ENCODE peak calls at places on chromosome 10, in nine cellular contexts. One of them, this sample, is unnamed.

GRCh38 chr10:125101049-125101448 is 59.3 kb downstream of the CTBP2 start:
- DNase-seq in progenitor cell of endocrine pancreas: no peak
- DNase-seq in transverse colon: no peak
- DNase-seq in mucosa of descending colon: no peak
- DNase-seq in hepatocyte: no peak
- DNase-seq in brain microvascular endothelial cell: no peak
- DNase-seq in BE2C: no peak
- DNase-seq in testis: no peak
- DNase-seq in ovary: no peak
- DNase-seq in this sample: no peak

GRCh38 chr10:60456053-60456452 is 66.4 kb upstream of the ANK3 start:
- DNase-seq in progenitor cell of endocrine pancreas: no peak
- DNase-seq in brain microvascular endothelial cell: no peak
- DNase-seq in hepatocyte: no peak
- DNase-seq in testis: no peak
- DNase-seq in mucosa of descending colon: no peak
- DNase-seq in transverse colon: no peak
- DNase-seq in ovary: no peak
- DNase-seq in BE2C: no peak
- DNase-seq in this sample: no peak

GRCh38 chr10:60203993-60204618 is 185.6 kb downstream of the ANK3 start:
- DNase-seq in ovary: no peak
- DNase-seq in BE2C: no peak
- DNase-seq in progenitor cell of endocrine pancreas: no peak
- DNase-seq in testis: no peak
- DNase-seq in transverse colon: no peak
- DNase-seq in hepatocyte: peak; percentile 60
- DNase-seq in mucosa of descending colon: peak; percentile 40
- DNase-seq in brain microvascular endothelial cell: peak; percentile 17
- DNase-seq in this sample: no peak

GRCh38 chr10:5094265-5095205 is at the start of gene AKR1C3:
- DNase-seq in hepatocyte: peak; percentile 54
- DNase-seq in testis: no peak
- DNase-seq in transverse colon: no peak
- DNase-seq in brain microvascular endothelial cell: peak; percentile 29
- DNase-seq in mucosa of descending colon: peak; percentile 29
- DNase-seq in progenitor cell of endocrine pancreas: no peak
- DNase-seq in BE2C: no peak
- DNase-seq in ovary: no peak
- DNase-seq in this sample: no peak

GRCh38 chr10:92222603-92223275 is 68.1 kb downstream of the CPEB3 start:
- DNase-seq in ovary: no peak
- DNase-seq in transverse colon: no peak
- DNase-seq in progenitor cell of endocrine pancreas: no peak
- DNase-seq in brain microvascular endothelial cell: peak; percentile 22
- DNase-seq in hepatocyte: no peak
- DNase-seq in mucosa of descending colon: no peak
- DNase-seq in testis: no peak
- DNase-seq in BE2C: no peak
- DNase-seq in this sample: no peak

GRCh38 chr10:1938317-1938716 is 201.0 kb upstream of the ADARB2 start:
- DNase-seq in testis: no peak
- DNase-seq in brain microvascular endothelial cell: no peak
- DNase-seq in mucosa of descending colon: no peak
- DNase-seq in transverse colon: no peak
- DNase-seq in hepatocyte: no peak
- DNase-seq in BE2C: no peak
- DNase-seq in ovary: no peak
- DNase-seq in progenitor cell of endocrine pancreas: no peak
- DNase-seq in this sample: no peak

GRCh38 chr10:1274098-1274745 is 218.0 kb downstream of the WDR37 start:
- DNase-seq in ovary: no peak
- DNase-seq in brain microvascular endothelial cell: peak; percentile 10
- DNase-seq in transverse colon: no peak
- DNase-seq in hepatocyte: no peak
- DNase-seq in mucosa of descending colon: no peak
- DNase-seq in progenitor cell of endocrine pancreas: no peak
- DNase-seq in BE2C: no peak
- DNase-seq in testis: peak; percentile 67
- DNase-seq in this sample: no peak

GRCh38 chr10:8349610-8350249 is 295.2 kb downstream of the GATA3 start:
- DNase-seq in BE2C: no peak
- DNase-seq in hepatocyte: peak; percentile 11
- DNase-seq in testis: no peak
- DNase-seq in transverse colon: no peak
- DNase-seq in progenitor cell of endocrine pancreas: no peak
- DNase-seq in ovary: no peak
- DNase-seq in mucosa of descending colon: no peak
- DNase-seq in brain microvascular endothelial cell: no peak
- DNase-seq in this sample: no peak

GRCh38 chr10:5906651-5907050 is 16.6 kb downstream of the FBH1 start:
- DNase-seq in ovary: no peak
- DNase-seq in mucosa of descending colon: no peak
- DNase-seq in progenitor cell of endocrine pancreas: no peak
- DNase-seq in BE2C: no peak
- DNase-seq in hepatocyte: no peak
- DNase-seq in transverse colon: no peak
- DNase-seq in testis: no peak
- DNase-seq in brain microvascular endothelial cell: no peak
- DNase-seq in this sample: no peak

GRCh38 chr10:51960494-51960895 is 261.1 kb upstream of the CSTF2T start:
- DNase-seq in brain microvascular endothelial cell: peak; percentile 42
- DNase-seq in ovary: no peak
- DNase-seq in hepatocyte: peak; percentile 76
- DNase-seq in BE2C: no peak
- DNase-seq in transverse colon: no peak
- DNase-seq in mucosa of descending colon: peak; percentile 35
- DNase-seq in testis: no peak
- DNase-seq in progenitor cell of endocrine pancreas: no peak
- DNase-seq in this sample: no peak

GRCh38 chr10:43253461-43254198 is 13.2 kb downstream of the RASGEF1A start:
- DNase-seq in mucosa of descending colon: no peak
- DNase-seq in progenitor cell of endocrine pancreas: peak; percentile 8
- DNase-seq in BE2C: no peak
- DNase-seq in testis: peak; percentile 1
- DNase-seq in ovary: no peak
- DNase-seq in transverse colon: no peak
- DNase-seq in brain microvascular endothelial cell: no peak
- DNase-seq in hepatocyte: no peak
- DNase-seq in this sample: peak; percentile 28

GRCh38 chr10:114697061-114697598 is 39.1 kb upstream of the ABLIM1 start:
- DNase-seq in transverse colon: no peak
- DNase-seq in mucosa of descending colon: no peak
- DNase-seq in hepatocyte: no peak
- DNase-seq in BE2C: no peak
- DNase-seq in progenitor cell of endocrine pancreas: no peak
- DNase-seq in brain microvascular endothelial cell: no peak
- DNase-seq in testis: no peak
- DNase-seq in ovary: no peak
- DNase-seq in this sample: no peak

GRCh38 chr10:5620966-5621365 is 45.4 kb downstream of the ASB13 start:
- DNase-seq in mucosa of descending colon: no peak
- DNase-seq in brain microvascular endothelial cell: no peak
- DNase-seq in hepatocyte: no peak
- DNase-seq in transverse colon: no peak
- DNase-seq in testis: no peak
- DNase-seq in ovary: peak; percentile 52
- DNase-seq in BE2C: no peak
- DNase-seq in progenitor cell of endocrine pancreas: no peak
- DNase-seq in this sample: no peak

GRCh38 chr10:18610517-18610916 is 40.9 kb downstream of the NSUN6 start:
- DNase-seq in mucosa of descending colon: peak; percentile 35
- DNase-seq in transverse colon: peak; percentile 35
- DNase-seq in hepatocyte: peak; percentile 82
- DNase-seq in testis: no peak
- DNase-seq in BE2C: peak; percentile 19
- DNase-seq in brain microvascular endothelial cell: peak; percentile 93
- DNase-seq in progenitor cell of endocrine pancreas: no peak
- DNase-seq in ovary: no peak
- DNase-seq in this sample: no peak

GRCh38 chr10:96416643-96417042 is 57.8 kb upstream of the OPALIN start:
- DNase-seq in BE2C: no peak
- DNase-seq in mucosa of descending colon: peak; percentile 40
- DNase-seq in brain microvascular endothelial cell: no peak
- DNase-seq in testis: peak; percentile 65
- DNase-seq in progenitor cell of endocrine pancreas: no peak
- DNase-seq in transverse colon: peak; percentile 36
- DNase-seq in hepatocyte: peak; percentile 65
- DNase-seq in ovary: no peak
- DNase-seq in this sample: no peak

DNA sequence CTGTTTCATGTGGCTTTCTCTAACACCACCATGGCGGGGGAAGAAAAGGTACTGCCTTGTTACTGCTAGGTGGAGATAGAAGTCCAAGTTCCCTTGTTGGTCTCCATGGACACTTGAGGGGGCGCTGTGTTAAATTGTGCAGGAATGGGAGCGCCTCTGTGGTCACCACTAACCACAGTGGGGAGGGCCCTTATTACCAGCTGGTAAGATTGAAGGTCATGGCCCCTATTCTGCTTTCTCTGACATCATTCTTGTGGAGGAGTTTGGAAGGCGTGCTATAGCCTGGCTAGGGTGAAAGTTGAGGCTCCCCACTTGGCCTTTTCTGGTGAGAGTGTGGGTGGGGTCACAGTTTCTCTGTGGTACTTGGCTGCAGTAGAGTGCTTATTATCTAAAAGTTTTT is 14.9 kb upstream of the MXI1 start:
- DNase-seq in hepatocyte: no peak
- DNase-seq in mucosa of descending colon: no peak
- DNase-seq in BE2C: no peak
- DNase-seq in ovary: no peak
- DNase-seq in testis: no peak
- DNase-seq in progenitor cell of endocrine pancreas: no peak
- DNase-seq in transverse colon: no peak
- DNase-seq in brain microvascular endothelial cell: no peak
- DNase-seq in this sample: no peak
- TF ChIP-seq CTCF in hepatocyte: no peak
- TF ChIP-seq CTCF in mucosa of descending colon: no peak
- TF ChIP-seq CTCF in BE2C: no peak
- TF ChIP-seq CTCF in ovary: no peak
- TF ChIP-seq CTCF in testis: no peak
- TF ChIP-seq CTCF in progenitor cell of endocrine pancreas: no peak
- TF ChIP-seq CTCF in transverse colon: no peak
- TF ChIP-seq CTCF in brain microvascular endothelial cell: peak; percentile 34
- TF ChIP-seq CTCF in this sample: no peak

DNA sequence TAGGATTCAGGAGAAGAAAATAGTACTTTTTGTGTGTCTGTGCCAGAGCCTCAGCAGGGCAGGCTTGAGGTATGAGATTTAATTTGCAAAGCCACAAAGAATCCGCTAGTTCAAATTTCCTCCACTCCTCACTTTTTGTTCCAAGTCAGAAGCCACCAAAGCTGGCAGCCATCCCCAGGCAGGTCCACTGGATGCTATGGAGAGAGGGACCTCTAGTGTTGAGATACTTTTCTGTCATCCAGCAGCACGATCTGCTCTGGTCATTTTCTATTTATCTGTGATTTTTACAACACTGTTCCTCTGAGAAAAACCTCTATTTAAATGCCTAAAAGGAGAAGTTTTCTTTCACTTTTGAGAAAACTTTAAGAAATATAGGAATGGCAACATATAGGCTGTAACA is 147.9 kb upstream of the FRMD4A start:
- DNase-seq in hepatocyte: peak; percentile 71
- DNase-seq in testis: peak; percentile 78
- DNase-seq in mucosa of descending colon: peak; percentile 41
- DNase-seq in BE2C: peak; percentile 19
- DNase-seq in brain microvascular endothelial cell: peak; percentile 85
- DNase-seq in ovary: peak; percentile 55
- DNase-seq in progenitor cell of endocrine pancreas: no peak
- DNase-seq in transverse colon: no peak
- DNase-seq in this sample: no peak
- TF ChIP-seq CTCF in hepatocyte: peak; percentile 65
- TF ChIP-seq CTCF in testis: peak; percentile 37
- TF ChIP-seq CTCF in mucosa of descending colon: no peak
- TF ChIP-seq CTCF in BE2C: peak; percentile 55
- TF ChIP-seq CTCF in brain microvascular endothelial cell: peak; percentile 82
- TF ChIP-seq CTCF in ovary: no peak
- TF ChIP-seq CTCF in progenitor cell of endocrine pancreas: peak; percentile 76
- TF ChIP-seq CTCF in transverse colon: no peak
- TF ChIP-seq CTCF in this sample: no peak

GRCh38 chr10:34079702-34080484 is 735.2 kb downstream of the PARD3 start:
- DNase-seq in transverse colon: no peak
- DNase-seq in progenitor cell of endocrine pancreas: no peak
- DNase-seq in ovary: no peak
- DNase-seq in BE2C: no peak
- DNase-seq in hepatocyte: no peak
- DNase-seq in brain microvascular endothelial cell: no peak
- DNase-seq in mucosa of descending colon: no peak
- DNase-seq in testis: no peak
- DNase-seq in this sample: no peak

GRCh38 chr10:34075269-34075926 is 739.7 kb downstream of the PARD3 start:
- DNase-seq in brain microvascular endothelial cell: no peak
- DNase-seq in transverse colon: no peak
- DNase-seq in mucosa of descending colon: no peak
- DNase-seq in BE2C: no peak
- DNase-seq in ovary: peak; percentile 49
- DNase-seq in progenitor cell of endocrine pancreas: no peak
- DNase-seq in testis: peak; percentile 56
- DNase-seq in hepatocyte: no peak
- DNase-seq in this sample: no peak

GRCh38 chr10:34076443-34076842 is 738.7 kb downstream of the PARD3 start:
- DNase-seq in BE2C: no peak
- DNase-seq in testis: no peak
- DNase-seq in progenitor cell of endocrine pancreas: no peak
- DNase-seq in brain microvascular endothelial cell: no peak
- DNase-seq in transverse colon: no peak
- DNase-seq in hepatocyte: no peak
- DNase-seq in ovary: no peak
- DNase-seq in mucosa of descending colon: no peak
- DNase-seq in this sample: no peak

GRCh38 chr10:34078798-34079470 is 736.2 kb downstream of the PARD3 start:
- DNase-seq in BE2C: no peak
- DNase-seq in hepatocyte: no peak
- DNase-seq in ovary: peak; percentile 85
- DNase-seq in transverse colon: no peak
- DNase-seq in mucosa of descending colon: no peak
- DNase-seq in progenitor cell of endocrine pancreas: no peak
- DNase-seq in brain microvascular endothelial cell: peak; percentile 35
- DNase-seq in testis: peak; percentile 73
- DNase-seq in this sample: no peak

DNA sequence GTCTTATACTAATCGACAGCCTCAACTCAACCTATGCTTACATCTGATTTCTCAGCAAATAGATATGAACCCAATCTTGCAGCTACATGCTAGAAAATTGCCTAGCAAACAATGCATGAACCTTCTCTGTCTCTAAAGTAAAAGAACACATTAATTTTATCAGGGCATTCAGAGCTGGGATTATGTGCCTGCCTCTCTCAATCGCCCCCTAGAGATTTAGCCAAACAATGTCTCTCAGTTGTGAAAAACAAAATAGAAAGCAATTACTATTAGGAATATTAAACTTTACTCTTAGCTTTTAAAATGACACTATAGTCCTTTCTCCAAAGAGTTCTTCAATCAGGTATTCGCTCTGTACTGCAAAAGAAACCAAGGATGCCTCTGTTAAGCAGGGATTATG is 737.1 kb downstream of the PARD3 start:
- DNase-seq in BE2C: no peak
- DNase-seq in hepatocyte: no peak
- DNase-seq in transverse colon: no peak
- DNase-seq in testis: no peak
- DNase-seq in brain microvascular endothelial cell: no peak
- DNase-seq in mucosa of descending colon: no peak
- DNase-seq in progenitor cell of endocrine pancreas: no peak
- DNase-seq in ovary: no peak
- DNase-seq in this sample: no peak
- TF ChIP-seq CTCF in BE2C: peak; percentile 30
- TF ChIP-seq CTCF in hepatocyte: no peak
- TF ChIP-seq CTCF in transverse colon: no peak
- TF ChIP-seq CTCF in testis: no peak
- TF ChIP-seq CTCF in brain microvascular endothelial cell: peak; percentile 41
- TF ChIP-seq CTCF in mucosa of descending colon: no peak
- TF ChIP-seq CTCF in progenitor cell of endocrine pancreas: no peak
- TF ChIP-seq CTCF in ovary: no peak
- TF ChIP-seq CTCF in this sample: no peak

GRCh38 chr10:101228682-101229274 is 485 bp downstream of the LBX1 start:
- DNase-seq in mucosa of descending colon: no peak
- DNase-seq in ovary: no peak
- DNase-seq in testis: no peak
- DNase-seq in brain microvascular endothelial cell: no peak
- DNase-seq in hepatocyte: no peak
- DNase-seq in transverse colon: no peak
- DNase-seq in progenitor cell of endocrine pancreas: no peak
- DNase-seq in BE2C: no peak
- DNase-seq in this sample: no peak
- TF ChIP-seq CTCF in mucosa of descending colon: no peak
- TF ChIP-seq CTCF in ovary: no peak
- TF ChIP-seq CTCF in testis: no peak
- TF ChIP-seq CTCF in brain microvascular endothelial cell: no peak
- TF ChIP-seq CTCF in hepatocyte: no peak
- TF ChIP-seq CTCF in transverse colon: no peak
- TF ChIP-seq CTCF in progenitor cell of endocrine pancreas: peak; percentile 20
- TF ChIP-seq CTCF in BE2C: no peak
- TF ChIP-seq CTCF in this sample: no peak

This sample was measured in CD14-positive monocyte.